ENCODE peak calls at places on chromosomes 1 and 21, in eight cellular contexts. U is naive thymus-derived CD4-positive, alpha-beta T cell; Z is T-cell; A is Calu3; F is iPS-NIHi11; G is endothelial cell of umbilical vein; D is GM12864; N is RWPE1. T is an unnamed sample.

GRCh38 chr1:167548059-167548932 is 5.3 kb downstream of the CREG1 start:
- DNase-seq in U (no peak), Z (no peak), A (no peak), F (no peak), G (no peak), D (no peak), N (no peak), T (no peak)

GRCh38 chr1:245901037-245901436 is 606.0 kb downstream of the SMYD3 start:
- DNase-seq in U (no peak), Z (no peak), A (no peak), F (no peak), G (no peak), D (no peak), N (no peak), T (no peak)

GRCh38 chr21:17343055-17343454 is 169.8 kb upstream of the CXADR start:
- DNase-seq in U (no peak), Z (no peak), A (peak; percentile 4), F (peak; percentile 64), G (peak; percentile 10), D (no peak), N (peak; percentile 13), T (no peak)

GRCh38 chr1:23403038-23403336 is 21.6 kb downstream of the TCEA3 start:
- DNase-seq in U (no peak), Z (no peak), A (peak; percentile 58), F (peak; percentile 33), G (peak; percentile 80), D (no peak), N (peak; percentile 81), T (no peak)

GRCh38 chr1:39566441-39567137 is 10.0 kb downstream of the PABPC4 start:
- DNase-seq in U (no peak), Z (no peak), A (peak; percentile 76), F (no peak), G (no peak), D (no peak), N (no peak), T (no peak)

GRCh38 chr1:26132825-26133167 is 21.2 kb downstream of the PDIK1L start:
- DNase-seq in U (no peak), Z (no peak), A (no peak), F (no peak), G (no peak), D (no peak), N (no peak), T (no peak)

GRCh38 chr1:41245659-41246058 is 3.6 kb upstream of the SCMH1 start:
- DNase-seq in U (no peak), Z (no peak), A (no peak), F (no peak), G (peak; percentile 12), D (no peak), N (no peak), T (no peak)

GRCh38 chr1:50973875-50974617 is 4.0 kb downstream of the CDKN2C start:
- DNase-seq in U (no peak), Z (no peak), A (peak; percentile 33), F (no peak), G (no peak), D (no peak), N (no peak), T (no peak)

GRCh38 chr21:44047996-44048560 is 36.0 kb downstream of the TRAPPC10 start:
- DNase-seq in U (no peak), Z (no peak), A (no peak), F (no peak), G (no peak), D (no peak), N (no peak), T (no peak)

GRCh38 chr1:4654764-4655673 is 610 bp downstream of the AJAP1 start:
- DNase-seq in U (no peak), Z (no peak), A (no peak), F (peak; percentile 62), G (no peak), D (no peak), N (no peak), T (no peak)

GRCh38 chr1:41902125-41902524 is 16.6 kb downstream of the HIVEP3 start:
- DNase-seq in U (no peak), Z (no peak), A (no peak), F (no peak), G (peak; percentile 83), D (no peak), N (peak; percentile 46), T (no peak)